ENCODE peak calls at places on chromosome 22, in five cellular contexts. O is Panc1, S is HCT116, F is K562, B is SK-N-SH. K is an unnamed sample.

GRCh38 chr22:27317961-27318360 is 483.6 kb downstream of the MN1 start:
- DNase-seq in O (no peak), B (no peak), S (no peak), F (no peak), K (no peak)

GRCh38 chr22:35023692-35024363 is 42.1 kb upstream of the ISX start:
- DNase-seq in F (peak), O (peak), B (peak), S (peak), K (peak)

GRCh38 chr22:39994566-39995345 is at the start of gene FAM83F:
- DNase-seq in B (no peak), O (no peak), F (no peak), S (peak), K (peak)

GRCh38 chr22:33811686-33812085 is 108.6 kb downstream of the LARGE1 start:
- DNase-seq in O (no peak), S (no peak), F (no peak), B (no peak), K (peak)

GRCh38 chr22:27259390-27259789 is 542.2 kb downstream of the MN1 start:
- DNase-seq in S (no peak), B (peak), F (no peak), O (no peak), K (no peak)

GRCh38 chr22:30969532-30970355 is 679 bp downstream of the TUG1 start:
- DNase-seq in O (no peak), F (peak), S (no peak), B (no peak), K (peak)

GRCh38 chr22:46895753-46896152 is 133.3 kb downstream of the TBC1D22A start:
- DNase-seq in O (no peak), B (no peak), S (no peak), F (peak), K (no peak)

GRCh38 chr22:30210235-30210831 is 36.2 kb downstream of the LIF start:
- DNase-seq in S (peak), F (no peak), O (no peak), B (peak), K (no peak)

GRCh38 chr22:19723990-19724827 is 870 bp downstream of the GP1BB start:
- DNase-seq in S (no peak), B (no peak), O (no peak), F (peak), K (peak)

GRCh38 chr22:49115186-49115585 is 712.5 kb downstream of the BRD1 start:
- DNase-seq in B (no peak), F (no peak), S (no peak), O (no peak), K (no peak)

GRCh38 chr22:36829370-36830002 is 12.7 kb upstream of the PVALB start:
- DNase-seq in S (no peak), F (no peak), O (no peak), B (no peak), K (no peak)

GRCh38 chr22:35972559-35972958 is 56.1 kb downstream of the RBFOX2 start:
- DNase-seq in B (no peak), O (no peak), S (no peak), F (no peak), K (no peak)

GRCh38 chr22:35314161-35314942 is 14.7 kb downstream of the TOM1 start:
- DNase-seq in B (no peak), S (no peak), F (no peak), O (no peak), K (peak)

GRCh38 chr22:27554106-27554814 is 247.3 kb downstream of the MN1 start:
- DNase-seq in F (no peak), B (no peak), O (no peak), S (no peak), K (no peak)

GRCh38 chr22:46609175-46609690 is 11.0 kb upstream of the GRAMD4 start:
- DNase-seq in F (no peak), S (no peak), O (no peak), B (no peak), K (no peak)

GRCh38 chr22:27918351-27919221 is 470 bp downstream of the PITPNB start:
- DNase-seq in O (no peak), F (peak), S (no peak), B (peak), K (peak)

GRCh38 chr22:20862540-20862939 is 3.7 kb downstream of the SNAP29 start:
- DNase-seq in F (no peak), S (no peak), O (no peak), B (no peak), K (no peak)

GRCh38 chr22:22431271-22432220 is 77.0 kb downstream of the ZNF280B start:
- DNase-seq in S (peak), O (peak), F (peak), B (peak), K (peak)

GRCh38 chr22:27718186-27719032 is 83.1 kb downstream of the MN1 start:
- DNase-seq in F (peak), S (peak), O (peak), B (peak), K (no peak)

GRCh38 chr22:39349967-39350802 is at the start of gene SYNGR1:
- DNase-seq in F (peak), O (no peak), B (peak), S (no peak), K (peak)

GRCh38 chr22:40951795-40952602 is 821 bp downstream of the RBX1 start:
- DNase-seq in F (peak), B (no peak), S (no peak), O (no peak), K (peak)

GRCh38 chr22:39300198-39300830 is 19.1 kb downstream of the RPL3 start:
- DNase-seq in B (no peak), F (no peak), S (no peak), O (no peak), K (peak)

GRCh38 chr22:30206964-30207363 is 39.6 kb downstream of the LIF start:
- DNase-seq in S (peak), O (peak), F (no peak), B (peak), K (peak)

GRCh38 chr22:27255580-27255979 is 546.0 kb downstream of the MN1 start:
- DNase-seq in B (no peak), F (no peak), S (no peak), O (no peak), K (no peak)

GRCh38 chr22:30694638-30695350 is at the start of gene OSBP2:
- DNase-seq in B (peak), F (no peak), O (no peak), S (no peak), K (peak)

GRCh38 chr22:30266445-30267381 is at the start of gene OSM:
- DNase-seq in F (no peak), O (no peak), B (no peak), S (no peak), K (no peak)

GRCh38 chr22:45781941-45782340 is 110.3 kb downstream of the ATXN10 start:
- DNase-seq in O (no peak), B (no peak), F (no peak), S (no peak), K (no peak)

GRCh38 chr22:24588756-24589481 is 4.0 kb downstream of the LRRC75B start:
- DNase-seq in F (no peak), B (no peak), O (no peak), S (no peak), K (no peak)

GRCh38 chr22:41885116-41885515 is 29.8 kb downstream of the SHISA8 start:
- DNase-seq in B (no peak), S (no peak), O (no peak), F (no peak), K (no peak)

GRCh38 chr22:44721206-44721605 is 19.2 kb downstream of the PRR5 start:
- DNase-seq in B (no peak), S (no peak), F (peak), O (no peak), K (peak)
- TF ChIP-seq REST in B (no peak), S (no peak), F (no peak), O (no peak), K (no peak)

DNA sequence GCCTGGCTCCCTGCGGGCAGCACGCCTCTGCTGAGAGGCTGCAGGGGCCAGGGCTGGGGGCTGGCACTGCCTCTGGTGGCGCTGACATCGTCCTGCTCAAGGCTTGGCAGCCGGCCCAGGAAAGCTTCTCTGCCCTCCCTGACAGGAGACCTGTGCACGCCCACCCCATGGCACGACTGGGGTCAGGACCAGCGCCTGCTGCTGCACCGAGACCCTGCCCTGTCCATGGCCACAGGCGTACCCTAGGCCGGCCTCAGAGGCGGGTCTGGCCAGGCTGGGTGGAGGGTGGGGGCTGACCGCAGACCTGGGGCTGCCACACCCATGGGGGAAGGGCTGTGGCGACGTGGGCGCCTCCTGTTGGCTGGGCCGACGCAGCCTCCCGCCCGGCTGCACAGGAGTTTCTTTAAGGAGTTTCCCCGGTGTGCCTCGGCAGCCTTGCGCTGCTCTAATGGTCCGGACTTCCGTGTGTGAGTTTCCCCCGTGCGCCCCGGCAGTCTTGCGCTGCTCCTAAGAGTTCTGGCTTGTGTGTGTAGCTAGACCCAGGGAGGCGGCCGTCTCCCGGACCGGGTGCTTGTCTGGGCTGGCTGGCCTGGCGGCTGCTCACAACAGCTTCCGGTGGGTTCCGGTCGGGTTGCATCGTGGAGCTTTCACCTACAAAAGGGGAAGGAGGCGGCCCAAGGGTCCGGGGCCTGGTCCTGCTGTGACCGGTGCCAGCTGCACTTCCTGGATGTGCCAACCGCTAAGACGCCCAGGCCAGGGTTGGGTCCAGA is 4.7 kb downstream of the TRABD start:
- DNase-seq in S (peak), O (no peak), F (peak), B (peak), K (peak)
- TF ChIP-seq POLR2AphosphoS5 in S (peak), O (peak), F (no peak), B (no peak), K (no peak)

DNA sequence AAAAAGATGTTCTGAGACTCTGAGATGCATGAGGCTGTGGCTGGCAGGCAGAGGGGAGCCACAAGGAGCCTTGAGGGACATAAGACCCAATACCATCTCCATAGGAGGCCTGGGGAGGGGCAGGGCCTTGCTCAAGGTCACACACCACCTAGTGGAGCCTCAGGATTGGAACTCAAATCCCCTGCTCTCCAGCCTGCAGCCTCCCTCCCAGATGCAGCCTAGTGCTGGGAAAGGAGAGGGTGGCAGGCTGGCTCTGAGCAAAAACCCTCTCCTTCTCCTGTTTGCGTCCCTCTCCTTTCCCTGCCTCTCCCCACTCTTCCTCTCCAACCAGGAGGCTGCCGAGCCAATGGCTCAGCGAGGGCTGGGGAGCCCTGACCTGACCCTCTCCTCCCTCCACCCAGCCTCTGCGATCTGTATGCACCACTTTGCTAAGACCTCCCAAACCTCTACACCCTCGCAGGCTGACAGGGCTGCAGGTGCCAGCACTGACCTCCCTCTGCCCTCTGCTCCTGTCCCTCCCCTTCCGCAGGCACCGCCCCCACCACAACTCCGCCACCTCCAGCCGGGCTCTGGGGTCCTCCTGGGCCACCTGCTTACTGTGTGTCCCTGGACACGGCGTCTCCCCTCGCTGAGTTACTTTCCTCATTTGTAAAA is 14.7 kb downstream of the IGLL1 start:
- DNase-seq in S (peak), F (peak), O (no peak), B (peak), K (peak)
- TF ChIP-seq REST in S (no peak), F (no peak), O (no peak), B (no peak), K (no peak)

GRCh38 chr22:29032014-29032475 is 29.6 kb downstream of the C22orf31 start:
- DNase-seq in O (no peak), S (no peak), F (peak), B (peak), K (peak)
- TF ChIP-seq POLR2AphosphoS5 in O (no peak), S (no peak), F (no peak), B (no peak), K (no peak)

GRCh38 chr22:48089601-48090331 is 1327.3 kb downstream of the TBC1D22A start:
- DNase-seq in S (no peak), O (no peak), B (no peak), F (peak), K (no peak)

GRCh38 chr22:48091656-48092223 is 1329.3 kb downstream of the TBC1D22A start:
- DNase-seq in O (no peak), F (no peak), S (no peak), B (no peak), K (no peak)

GRCh38 chr22:48091060-48091650 is 1328.7 kb downstream of the TBC1D22A start:
- DNase-seq in O (no peak), F (no peak), S (no peak), B (no peak), K (no peak)

GRCh38 chr22:48088926-48089536 is 1326.6 kb downstream of the TBC1D22A start:
- DNase-seq in O (no peak), S (no peak), B (no peak), F (no peak), K (no peak)

DNA sequence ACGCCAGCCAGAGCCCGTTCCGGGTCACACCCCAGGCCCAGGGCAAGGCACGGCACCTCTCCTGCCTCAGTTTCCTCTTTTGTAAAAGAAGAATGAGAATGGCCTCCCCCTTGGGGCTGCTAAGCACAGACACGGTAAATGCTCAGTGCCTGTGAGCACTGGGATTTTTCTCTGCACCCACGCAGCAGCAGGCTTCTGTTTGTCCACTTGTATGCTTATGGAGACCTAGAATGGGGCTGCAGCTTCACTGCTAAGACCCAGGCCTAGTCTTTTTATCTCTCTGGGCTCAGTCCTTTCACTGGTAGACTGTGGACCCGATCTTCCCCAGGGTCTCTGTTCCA is 1327.9 kb downstream of the TBC1D22A start:
- DNase-seq in O (no peak), F (no peak), B (no peak), S (no peak), K (no peak)
- TF ChIP-seq REST in O (no peak), F (no peak), B (no peak), S (no peak), K (no peak)

DNA sequence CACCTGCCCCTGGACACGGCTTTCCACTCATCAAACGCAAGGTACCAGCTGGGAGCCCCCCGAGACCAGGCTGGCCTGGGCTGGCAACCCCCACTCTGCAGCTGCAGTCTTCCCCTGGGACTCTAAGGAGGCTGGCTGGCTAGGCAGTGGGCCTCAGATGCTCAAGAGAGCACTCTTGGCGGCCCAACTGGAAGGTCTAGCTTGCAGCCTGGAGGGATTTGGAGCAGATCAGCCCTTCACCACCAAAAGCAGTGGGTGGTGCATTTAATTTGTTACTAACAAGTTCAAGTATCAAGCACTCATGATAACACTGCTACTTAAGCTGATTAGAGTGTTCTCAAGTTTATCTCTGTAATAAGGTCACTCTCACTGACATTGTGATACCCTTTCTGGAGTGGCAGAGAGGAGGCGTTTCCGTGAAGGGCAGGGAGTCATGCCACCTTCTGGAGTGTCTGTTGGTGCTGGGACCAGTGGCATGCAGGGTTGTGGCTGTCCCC is 21.5 kb downstream of the C22orf23 start:
- DNase-seq in B (no peak), O (no peak), F (no peak), S (no peak), K (no peak)
- TF ChIP-seq POLR2AphosphoS5 in B (no peak), O (no peak), F (no peak), S (no peak), K (no peak)

GRCh38 chr22:32622004-32622761 is 147.6 kb downstream of the FBXO7 start:
- DNase-seq in F (no peak), S (no peak), O (no peak), B (no peak), K (peak)
- TF ChIP-seq REST in F (no peak), S (no peak), O (no peak), B (no peak), K (no peak)

GRCh38 chr22:17781319-17782031 is 7.2 kb upstream of the BID start:
- DNase-seq in B (peak), S (no peak), F (peak), O (no peak), K (no peak)
- TF ChIP-seq POLR2AphosphoS5 in B (no peak), S (no peak), F (no peak), O (no peak), K (no peak)

GRCh38 chr22:25668437-25668836 is 73.6 kb upstream of the MYO18B start:
- DNase-seq in S (no peak), B (peak), F (no peak), O (no peak), K (no peak)
- TF ChIP-seq REST in S (no peak), B (no peak), F (no peak), O (no peak), K (no peak)

GRCh38 chr22:17853066-17853465 is 78.8 kb upstream of the BID start:
- DNase-seq in F (peak), S (no peak), O (no peak), B (no peak), K (no peak)
- TF ChIP-seq POLR2AphosphoS5 in F (no peak), S (no peak), O (no peak), B (no peak), K (no peak)

K was measured in GM23338.